ENCODE peak calls at places on chromosomes 5 and 9, in nine cellular contexts. U, D, R, X, Z, J, C, B and T are unnamed samples.

GRCh38 chr5:67160985-67161384 is 35.6 kb downstream of the CD180 start:
- DNase-seq in R (no peak), C (no peak), D (no peak), Z (no peak), U (no peak), B (no peak), X (no peak), J (peak; percentile 12), T (no peak)

GRCh38 chr9:35048521-35048920 is 23.9 kb downstream of the VCP start:
- DNase-seq in U (no peak), Z (no peak), J (no peak), C (no peak), B (no peak), D (no peak), R (no peak), X (no peak), T (no peak)

GRCh38 chr9:37914154-37914551 is 10.2 kb upstream of the SLC25A51 start:
- DNase-seq in X (no peak), R (no peak), Z (no peak), J (no peak), D (no peak), B (no peak), C (no peak), U (no peak), T (no peak)

GRCh38 chr9:123406691-123407536 is 50.9 kb downstream of the CRB2 start:
- DNase-seq in B (no peak), R (no peak), Z (no peak), C (no peak), U (no peak), D (no peak), J (no peak), X (no peak), T (peak; percentile 54)

GRCh38 chr9:134796882-134797281 is 83.7 kb upstream of the FCN2 start:
- DNase-seq in J (no peak), X (no peak), B (no peak), C (no peak), Z (no peak), U (no peak), R (no peak), D (no peak), T (no peak)

GRCh38 chr9:87370003-87370685 is 127.5 kb upstream of the DAPK1 start:
- DNase-seq in J (no peak), D (no peak), X (no peak), Z (no peak), C (no peak), B (no peak), U (no peak), R (no peak), T (no peak)

GRCh38 chr5:179166886-179167841 is 107.0 kb downstream of the ZNF354C start:
- DNase-seq in J (peak; percentile 79), U (peak; percentile 45), R (peak; percentile 54), X (peak; percentile 9), D (no peak), B (peak; percentile 49), C (peak; percentile 66), Z (peak; percentile 63), T (peak; percentile 44)

GRCh38 chr9:94656976-94657375 is 17.7 kb upstream of the FBP1 start:
- DNase-seq in Z (no peak), J (no peak), C (no peak), D (no peak), U (no peak), R (no peak), B (no peak), X (no peak), T (no peak)